ENCODE peak calls at places on chromosomes 11 and 22, in eight cellular contexts. A is stimulated activated CD4-positive, alpha-beta T cell treated with anti-CD3 and anti-CD28 coated beads, Interleukin-15, amount 100 ng/mL, for 1 hour; G is activated naive CD4-positive, alpha-beta T cell; L is T-helper 2 cell; M is astrocyte of the cerebellum; F is GDM1; Q is non-pigmented ciliary epithelial cell; C is head of caudate nucleus. W is an unnamed sample.

GRCh38 chr11:67615455-67616430 is 9.0 kb downstream of the NDUFV1 start:
- DNase-seq in A (peak), G (peak), L (peak), M (no peak), F (peak), Q (no peak), C (no peak), W (peak)

GRCh38 chr11:83410605-83411565 is 124.7 kb upstream of the CCDC90B start:
- DNase-seq in A (no peak), G (no peak), L (no peak), M (no peak), F (no peak), Q (no peak), C (no peak), W (no peak)

GRCh38 chr11:31237819-31238771 is 131.4 kb downstream of the DCDC1 start:
- DNase-seq in A (no peak), G (no peak), L (no peak), M (no peak), F (no peak), Q (no peak), C (no peak), W (no peak)

GRCh38 chr11:127994736-127995135 is 592.6 kb downstream of the ETS1 start:
- DNase-seq in A (no peak), G (no peak), L (no peak), M (peak), F (no peak), Q (peak), C (no peak), W (no peak)

GRCh38 chr11:30392977-30393376 is 70.1 kb downstream of the ARL14EP start:
- DNase-seq in A (no peak), G (no peak), L (no peak), M (no peak), F (no peak), Q (no peak), C (no peak), W (no peak)

GRCh38 chr22:23023294-23023693 is 47.0 kb upstream of the GNAZ start:
- DNase-seq in A (no peak), G (no peak), L (no peak), M (no peak), F (no peak), Q (no peak), C (no peak), W (no peak)

GRCh38 chr22:41857160-41857859 is 24.4 kb downstream of the SREBF2 start:
- DNase-seq in A (peak), G (peak), L (peak), M (peak), F (peak), Q (peak), C (peak), W (peak)

GRCh38 chr11:122342089-122342749 is 226.2 kb upstream of the BLID start:
- DNase-seq in A (no peak), G (no peak), L (no peak), M (no peak), F (no peak), Q (no peak), C (no peak), W (no peak)

GRCh38 chr11:66950113-66950535 is 8.1 kb downstream of the PC start:
- DNase-seq in A (no peak), G (no peak), L (no peak), M (no peak), F (no peak), Q (no peak), C (peak), W (no peak)

GRCh38 chr11:78715639-78716311 is 141.1 kb upstream of the NARS2 start:
- DNase-seq in A (peak), G (no peak), L (no peak), M (peak), F (no peak), Q (peak), C (peak), W (no peak)